ENCODE peak calls at places on chromosomes 7 and 10, in five cellular contexts. L, D, J, Y and N are unnamed samples.

GRCh38 chr7:15922002-15922401 is 235.5 kb upstream of the MEOX2 start:
- DNase-seq in Y (no peak), L (no peak), J (no peak), D (no peak), N (no peak)

GRCh38 chr7:11865671-11866070 is 33.7 kb upstream of the THSD7A start:
- DNase-seq in L (no peak), Y (no peak), D (no peak), J (no peak), N (no peak)

GRCh38 chr7:101108961-101109360 is 17.9 kb upstream of the SERPINE1 start:
- DNase-seq in J (no peak), L (no peak), Y (no peak), D (no peak), N (no peak)

GRCh38 chr10:3538291-3538849 is 246.6 kb downstream of the KLF6 start:
- DNase-seq in L (no peak), Y (peak; percentile 41), D (no peak), J (no peak), N (no peak)

GRCh38 chr10:77176224-77176623 is 461.4 kb downstream of the KCNMA1 start:
- DNase-seq in Y (no peak), J (no peak), D (no peak), L (no peak), N (no peak)

GRCh38 chr7:373818-374705 is 84.1 kb downstream of the FOXL3 start:
- DNase-seq in L (no peak), D (no peak), Y (no peak), J (peak; percentile 7), N (no peak)

GRCh38 chr10:47414227-47414592 is 30.1 kb upstream of the ZNF488 start:
- DNase-seq in D (no peak), L (no peak), J (no peak), Y (no peak), N (no peak)

GRCh38 chr7:142798451-142799438 is 28.0 kb downstream of the PRSS2 start:
- DNase-seq in Y (no peak), L (no peak), J (no peak), D (no peak), N (no peak)

GRCh38 chr10:639751-640672 is 49.5 kb downstream of the DIP2C start:
- DNase-seq in D (no peak), J (no peak), Y (no peak), L (peak; percentile 25), N (no peak)

GRCh38 chr10:74825033-74825370 is 1.4 kb upstream of the KAT6B start:
- DNase-seq in L (no peak), Y (no peak), J (peak; percentile 49), D (peak; percentile 18), N (peak; percentile 32)